ENCODE peak calls at places on chromosomes 1 and 21, in nine cellular contexts. One of them, this sample, is unnamed.

GRCh38 chr1:43449708-43450069 is 4.0 kb downstream of the HYI start:
- DNase-seq in endothelial cell: no peak
- DNase-seq in small intestine: no peak
- DNase-seq in hepatic stellate cell: no peak
- DNase-seq in ecto neural progenitor cell: no peak
- DNase-seq in COR-L47: no peak
- DNase-seq in H7: no peak
- DNase-seq in prostate gland: no peak
- DNase-seq in thoracic aorta: no peak
- DNase-seq in this sample: no peak

GRCh38 chr21:16838330-16838729 is 674.5 kb upstream of the CXADR start:
- DNase-seq in endothelial cell: no peak
- DNase-seq in small intestine: no peak
- DNase-seq in hepatic stellate cell: no peak
- DNase-seq in ecto neural progenitor cell: no peak
- DNase-seq in COR-L47: no peak
- DNase-seq in H7: no peak
- DNase-seq in prostate gland: no peak
- DNase-seq in thoracic aorta: no peak
- DNase-seq in this sample: no peak

GRCh38 chr21:33552093-33552998 is 9.5 kb downstream of the SON start:
- DNase-seq in endothelial cell: no peak
- DNase-seq in small intestine: no peak
- DNase-seq in hepatic stellate cell: no peak
- DNase-seq in ecto neural progenitor cell: no peak
- DNase-seq in COR-L47: no peak
- DNase-seq in H7: no peak
- DNase-seq in prostate gland: no peak
- DNase-seq in thoracic aorta: no peak
- DNase-seq in this sample: no peak

GRCh38 chr1:22030473-22030872 is 22.0 kb upstream of the CDC42 start:
- DNase-seq in endothelial cell: no peak
- DNase-seq in small intestine: no peak
- DNase-seq in hepatic stellate cell: no peak
- DNase-seq in ecto neural progenitor cell: no peak
- DNase-seq in COR-L47: no peak
- DNase-seq in H7: no peak
- DNase-seq in prostate gland: no peak
- DNase-seq in thoracic aorta: no peak
- DNase-seq in this sample: no peak

GRCh38 chr1:11505591-11506538 is 26.9 kb downstream of the DISP3 start:
- DNase-seq in endothelial cell: no peak
- DNase-seq in small intestine: no peak
- DNase-seq in hepatic stellate cell: no peak
- DNase-seq in ecto neural progenitor cell: no peak
- DNase-seq in COR-L47: no peak
- DNase-seq in H7: no peak
- DNase-seq in prostate gland: no peak
- DNase-seq in thoracic aorta: no peak
- DNase-seq in this sample: no peak

GRCh38 chr1:182602945-182603645 is 1.1 kb downstream of the RGS16 start:
- DNase-seq in endothelial cell: no peak
- DNase-seq in small intestine: no peak
- DNase-seq in hepatic stellate cell: no peak
- DNase-seq in ecto neural progenitor cell: no peak
- DNase-seq in COR-L47: no peak
- DNase-seq in H7: peak; percentile 11
- DNase-seq in prostate gland: no peak
- DNase-seq in thoracic aorta: no peak
- DNase-seq in this sample: no peak

GRCh38 chr1:214566158-214567104 is 15.0 kb upstream of the PTPN14 start:
- DNase-seq in endothelial cell: no peak
- DNase-seq in small intestine: no peak
- DNase-seq in hepatic stellate cell: peak; percentile 32
- DNase-seq in ecto neural progenitor cell: no peak
- DNase-seq in COR-L47: no peak
- DNase-seq in H7: no peak
- DNase-seq in prostate gland: no peak
- DNase-seq in thoracic aorta: no peak
- DNase-seq in this sample: no peak

GRCh38 chr1:30046751-30047150 is 676.6 kb downstream of the MATN1 start:
- DNase-seq in endothelial cell: no peak
- DNase-seq in small intestine: no peak
- DNase-seq in hepatic stellate cell: no peak
- DNase-seq in ecto neural progenitor cell: no peak
- DNase-seq in COR-L47: no peak
- DNase-seq in H7: no peak
- DNase-seq in prostate gland: no peak
- DNase-seq in thoracic aorta: no peak
- DNase-seq in this sample: no peak

GRCh38 chr1:227892930-227893695 is 54.6 kb downstream of the WNT9A start:
- DNase-seq in endothelial cell: no peak
- DNase-seq in small intestine: no peak
- DNase-seq in hepatic stellate cell: no peak
- DNase-seq in ecto neural progenitor cell: peak; percentile 48
- DNase-seq in COR-L47: no peak
- DNase-seq in H7: no peak
- DNase-seq in prostate gland: peak; percentile 2
- DNase-seq in thoracic aorta: no peak
- DNase-seq in this sample: no peak

GRCh38 chr1:201715351-201715750 is 113.6 kb upstream of the IPO9 start:
- DNase-seq in endothelial cell: no peak
- DNase-seq in small intestine: no peak
- DNase-seq in hepatic stellate cell: no peak
- DNase-seq in ecto neural progenitor cell: no peak
- DNase-seq in COR-L47: no peak
- DNase-seq in H7: no peak
- DNase-seq in prostate gland: no peak
- DNase-seq in thoracic aorta: no peak
- DNase-seq in this sample: no peak

GRCh38 chr1:155062151-155062686 is 1.3 kb upstream of the EFNA4 start:
- DNase-seq in endothelial cell: peak; percentile 63
- DNase-seq in small intestine: no peak
- DNase-seq in hepatic stellate cell: no peak
- DNase-seq in ecto neural progenitor cell: peak; percentile 82
- DNase-seq in COR-L47: no peak
- DNase-seq in H7: peak; percentile 97
- DNase-seq in prostate gland: no peak
- DNase-seq in thoracic aorta: no peak
- DNase-seq in this sample: no peak

GRCh38 chr21:42282021-42282420 is 33.2 kb downstream of the TFF3 start:
- DNase-seq in endothelial cell: no peak
- DNase-seq in small intestine: no peak
- DNase-seq in hepatic stellate cell: no peak
- DNase-seq in ecto neural progenitor cell: no peak
- DNase-seq in COR-L47: no peak
- DNase-seq in H7: no peak
- DNase-seq in prostate gland: no peak
- DNase-seq in thoracic aorta: no peak
- DNase-seq in this sample: no peak

GRCh38 chr1:45297604-45298356 is 28.9 kb upstream of the HPDL start:
- DNase-seq in endothelial cell: peak; percentile 26
- DNase-seq in small intestine: peak; percentile 11
- DNase-seq in hepatic stellate cell: no peak
- DNase-seq in ecto neural progenitor cell: no peak
- DNase-seq in COR-L47: no peak
- DNase-seq in H7: no peak
- DNase-seq in prostate gland: no peak
- DNase-seq in thoracic aorta: no peak
- DNase-seq in this sample: no peak

GRCh38 chr21:31983120-31983519 is 110.3 kb downstream of the HUNK start:
- DNase-seq in endothelial cell: no peak
- DNase-seq in small intestine: no peak
- DNase-seq in hepatic stellate cell: no peak
- DNase-seq in ecto neural progenitor cell: no peak
- DNase-seq in COR-L47: no peak
- DNase-seq in H7: no peak
- DNase-seq in prostate gland: no peak
- DNase-seq in thoracic aorta: no peak
- DNase-seq in this sample: no peak

GRCh38 chr1:38915352-38915948 is 26.2 kb downstream of the RHBDL2 start:
- DNase-seq in endothelial cell: no peak
- DNase-seq in small intestine: no peak
- DNase-seq in hepatic stellate cell: no peak
- DNase-seq in ecto neural progenitor cell: no peak
- DNase-seq in COR-L47: no peak
- DNase-seq in H7: no peak
- DNase-seq in prostate gland: no peak
- DNase-seq in thoracic aorta: no peak
- DNase-seq in this sample: no peak

GRCh38 chr1:94792876-94793605 is 27.1 kb upstream of the SLC44A3 start:
- DNase-seq in endothelial cell: no peak
- DNase-seq in small intestine: no peak
- DNase-seq in hepatic stellate cell: peak; percentile 29
- DNase-seq in ecto neural progenitor cell: no peak
- DNase-seq in COR-L47: no peak
- DNase-seq in H7: no peak
- DNase-seq in prostate gland: no peak
- DNase-seq in thoracic aorta: no peak
- DNase-seq in this sample: no peak

GRCh38 chr1:41363632-41364320 is 2.5 kb downstream of the FOXO6 start:
- DNase-seq in endothelial cell: no peak
- DNase-seq in small intestine: no peak
- DNase-seq in hepatic stellate cell: peak; percentile 18
- DNase-seq in ecto neural progenitor cell: no peak
- DNase-seq in COR-L47: no peak
- DNase-seq in H7: peak; percentile 24
- DNase-seq in prostate gland: no peak
- DNase-seq in thoracic aorta: no peak
- DNase-seq in this sample: no peak

GRCh38 chr1:29977550-29977949 is 741.2 kb downstream of the PTPRU start:
- DNase-seq in endothelial cell: no peak
- DNase-seq in small intestine: no peak
- DNase-seq in hepatic stellate cell: no peak
- DNase-seq in ecto neural progenitor cell: no peak
- DNase-seq in COR-L47: no peak
- DNase-seq in H7: no peak
- DNase-seq in prostate gland: no peak
- DNase-seq in thoracic aorta: no peak
- DNase-seq in this sample: no peak

GRCh38 chr1:30061292-30062204 is 661.8 kb downstream of the MATN1 start:
- DNase-seq in endothelial cell: no peak
- DNase-seq in small intestine: peak; percentile 12
- DNase-seq in hepatic stellate cell: no peak
- DNase-seq in ecto neural progenitor cell: no peak
- DNase-seq in COR-L47: no peak
- DNase-seq in H7: no peak
- DNase-seq in prostate gland: no peak
- DNase-seq in thoracic aorta: no peak
- DNase-seq in this sample: no peak

This sample was measured in brain pericyte.